ENCODE peak calls at places on chromosomes 4 and X, in ten cellular contexts. One of them, this sample, is unnamed.

GRCh38 chrX:65821721-65822496 is 154.5 kb downstream of the MSN start:
- DNase-seq in brain microvascular endothelial cell: no peak
- DNase-seq in H9: no peak
- DNase-seq in A549: no peak
- DNase-seq in colonic mucosa: peak
- DNase-seq in bronchial epithelial cell: no peak
- DNase-seq in NB4: no peak
- DNase-seq in right atrium auricular region: no peak
- DNase-seq in ovary: no peak
- DNase-seq in lung: no peak
- DNase-seq in this sample: no peak

GRCh38 chr4:141486375-141486997 is 149.9 kb upstream of the IL15 start:
- DNase-seq in brain microvascular endothelial cell: peak
- DNase-seq in right atrium auricular region: no peak
- DNase-seq in lung: no peak
- DNase-seq in A549: no peak
- DNase-seq in H9: no peak
- DNase-seq in ovary: no peak
- DNase-seq in bronchial epithelial cell: peak
- DNase-seq in NB4: no peak
- DNase-seq in colonic mucosa: no peak
- DNase-seq in this sample: no peak

GRCh38 chrX:38616904-38617303 is 55.6 kb downstream of the TSPAN7 start:
- DNase-seq in colonic mucosa: no peak
- DNase-seq in A549: no peak
- DNase-seq in brain microvascular endothelial cell: no peak
- DNase-seq in lung: no peak
- DNase-seq in bronchial epithelial cell: no peak
- DNase-seq in NB4: no peak
- DNase-seq in H9: no peak
- DNase-seq in right atrium auricular region: no peak
- DNase-seq in ovary: no peak
- DNase-seq in this sample: no peak

GRCh38 chr4:181821039-181822004 is 421.9 kb upstream of the TENM3 start:
- DNase-seq in NB4: no peak
- DNase-seq in lung: no peak
- DNase-seq in A549: no peak
- DNase-seq in colonic mucosa: no peak
- DNase-seq in right atrium auricular region: no peak
- DNase-seq in ovary: no peak
- DNase-seq in H9: no peak
- DNase-seq in bronchial epithelial cell: peak
- DNase-seq in brain microvascular endothelial cell: peak
- DNase-seq in this sample: no peak

GRCh38 chrX:108131471-108131870 is 39.9 kb downstream of the ATG4A start:
- DNase-seq in colonic mucosa: no peak
- DNase-seq in ovary: no peak
- DNase-seq in H9: no peak
- DNase-seq in brain microvascular endothelial cell: peak
- DNase-seq in A549: peak
- DNase-seq in bronchial epithelial cell: peak
- DNase-seq in right atrium auricular region: no peak
- DNase-seq in NB4: no peak
- DNase-seq in lung: no peak
- DNase-seq in this sample: no peak

GRCh38 chrX:47523297-47523696 is 37.7 kb upstream of the ARAF start:
- DNase-seq in H9: peak
- DNase-seq in A549: peak
- DNase-seq in brain microvascular endothelial cell: peak
- DNase-seq in lung: peak
- DNase-seq in ovary: peak
- DNase-seq in bronchial epithelial cell: peak
- DNase-seq in NB4: peak
- DNase-seq in right atrium auricular region: peak
- DNase-seq in colonic mucosa: peak
- DNase-seq in this sample: peak

GRCh38 chr4:75724867-75725724 is 719 bp downstream of the USO1 start:
- DNase-seq in right atrium auricular region: peak
- DNase-seq in lung: peak
- DNase-seq in ovary: peak
- DNase-seq in colonic mucosa: peak
- DNase-seq in NB4: peak
- DNase-seq in A549: peak
- DNase-seq in H9: peak
- DNase-seq in brain microvascular endothelial cell: peak
- DNase-seq in bronchial epithelial cell: peak
- DNase-seq in this sample: no peak

GRCh38 chrX:76971393-76972376 is 475.5 kb upstream of the FGF16 start:
- DNase-seq in ovary: no peak
- DNase-seq in NB4: no peak
- DNase-seq in H9: no peak
- DNase-seq in A549: no peak
- DNase-seq in colonic mucosa: no peak
- DNase-seq in bronchial epithelial cell: no peak
- DNase-seq in right atrium auricular region: no peak
- DNase-seq in lung: no peak
- DNase-seq in brain microvascular endothelial cell: no peak
- DNase-seq in this sample: no peak

GRCh38 chr4:13955551-13955950 is 328.0 kb upstream of the BOD1L1 start:
- DNase-seq in A549: no peak
- DNase-seq in right atrium auricular region: no peak
- DNase-seq in brain microvascular endothelial cell: no peak
- DNase-seq in NB4: no peak
- DNase-seq in ovary: no peak
- DNase-seq in bronchial epithelial cell: no peak
- DNase-seq in H9: no peak
- DNase-seq in colonic mucosa: no peak
- DNase-seq in lung: no peak
- DNase-seq in this sample: no peak

GRCh38 chrX:144040793-144041192 is 156.9 kb downstream of the UBE2NL start:
- DNase-seq in NB4: no peak
- DNase-seq in colonic mucosa: no peak
- DNase-seq in right atrium auricular region: no peak
- DNase-seq in lung: no peak
- DNase-seq in H9: no peak
- DNase-seq in A549: no peak
- DNase-seq in ovary: no peak
- DNase-seq in bronchial epithelial cell: no peak
- DNase-seq in brain microvascular endothelial cell: no peak
- DNase-seq in this sample: no peak

GRCh38 chr4:152171556-152171955 is 364.3 kb downstream of the FBXW7 start:
- DNase-seq in ovary: no peak
- DNase-seq in H9: no peak
- DNase-seq in NB4: no peak
- DNase-seq in A549: no peak
- DNase-seq in brain microvascular endothelial cell: no peak
- DNase-seq in colonic mucosa: no peak
- DNase-seq in bronchial epithelial cell: no peak
- DNase-seq in lung: no peak
- DNase-seq in right atrium auricular region: no peak
- DNase-seq in this sample: no peak

GRCh38 chrX:39665830-39666518 is 431.8 kb downstream of the BCOR start:
- DNase-seq in NB4: no peak
- DNase-seq in right atrium auricular region: no peak
- DNase-seq in H9: no peak
- DNase-seq in bronchial epithelial cell: no peak
- DNase-seq in brain microvascular endothelial cell: no peak
- DNase-seq in lung: no peak
- DNase-seq in A549: peak
- DNase-seq in ovary: no peak
- DNase-seq in colonic mucosa: no peak
- DNase-seq in this sample: no peak

GRCh38 chr4:8410066-8410600 is 30.4 kb downstream of the ACOX3 start:
- DNase-seq in ovary: no peak
- DNase-seq in NB4: no peak
- DNase-seq in brain microvascular endothelial cell: no peak
- DNase-seq in right atrium auricular region: no peak
- DNase-seq in H9: no peak
- DNase-seq in A549: no peak
- DNase-seq in bronchial epithelial cell: no peak
- DNase-seq in colonic mucosa: no peak
- DNase-seq in lung: no peak
- DNase-seq in this sample: no peak

GRCh38 chr4:8409271-8410065 is 31.1 kb downstream of the ACOX3 start:
- DNase-seq in colonic mucosa: peak
- DNase-seq in A549: peak
- DNase-seq in NB4: peak
- DNase-seq in lung: no peak
- DNase-seq in H9: no peak
- DNase-seq in ovary: no peak
- DNase-seq in right atrium auricular region: no peak
- DNase-seq in brain microvascular endothelial cell: no peak
- DNase-seq in bronchial epithelial cell: no peak
- DNase-seq in this sample: no peak

GRCh38 chr4:8411351-8412180 is 29.0 kb downstream of the ACOX3 start:
- DNase-seq in H9: no peak
- DNase-seq in colonic mucosa: no peak
- DNase-seq in A549: no peak
- DNase-seq in NB4: no peak
- DNase-seq in bronchial epithelial cell: no peak
- DNase-seq in lung: no peak
- DNase-seq in ovary: no peak
- DNase-seq in right atrium auricular region: no peak
- DNase-seq in brain microvascular endothelial cell: no peak
- DNase-seq in this sample: no peak

GRCh38 chr4:8412288-8412687 is 28.2 kb downstream of the ACOX3 start:
- DNase-seq in lung: no peak
- DNase-seq in bronchial epithelial cell: no peak
- DNase-seq in A549: no peak
- DNase-seq in ovary: no peak
- DNase-seq in H9: no peak
- DNase-seq in NB4: no peak
- DNase-seq in brain microvascular endothelial cell: no peak
- DNase-seq in colonic mucosa: no peak
- DNase-seq in right atrium auricular region: no peak
- DNase-seq in this sample: no peak

DNA sequence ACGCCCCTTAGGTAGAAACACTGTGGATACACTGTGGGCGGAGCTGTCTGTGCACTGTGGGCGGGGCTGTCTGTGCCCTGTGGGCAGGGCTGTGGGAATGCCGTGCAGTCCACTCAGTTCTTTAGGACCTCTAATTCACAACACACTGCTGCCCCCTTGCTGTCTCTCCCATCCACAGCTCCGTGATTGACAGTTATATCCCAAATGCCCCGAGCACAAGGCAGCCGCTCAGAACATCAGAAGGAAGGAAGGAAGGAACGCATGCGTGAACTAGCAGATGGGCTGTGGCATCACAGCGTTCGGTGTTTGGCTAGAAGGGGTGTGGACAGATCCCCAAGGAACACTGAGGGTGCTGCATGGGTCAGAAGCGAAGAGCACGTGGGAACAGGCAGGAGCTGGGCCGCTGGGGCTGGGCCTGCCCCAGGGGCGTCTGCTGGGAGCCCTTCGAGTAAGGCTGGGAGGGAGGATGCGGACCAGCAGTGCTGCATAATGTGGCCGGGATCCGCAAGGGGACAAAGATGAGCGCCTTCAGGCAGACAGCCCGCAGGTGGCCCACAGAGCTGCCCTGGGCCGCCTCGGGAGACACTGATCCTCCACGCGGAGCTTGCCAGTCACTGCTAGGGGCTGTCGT is 29.8 kb downstream of the ACOX3 start:
- DNase-seq in brain microvascular endothelial cell: peak
- DNase-seq in bronchial epithelial cell: peak
- DNase-seq in lung: peak
- DNase-seq in A549: peak
- DNase-seq in colonic mucosa: peak
- DNase-seq in right atrium auricular region: no peak
- DNase-seq in ovary: peak
- DNase-seq in NB4: peak
- DNase-seq in H9: peak
- DNase-seq in this sample: peak
- TF ChIP-seq CTCF in brain microvascular endothelial cell: peak
- TF ChIP-seq CTCF in bronchial epithelial cell: peak
- TF ChIP-seq CTCF in lung: no peak
- TF ChIP-seq CTCF in A549: peak
- TF ChIP-seq CTCF in colonic mucosa: no peak
- TF ChIP-seq CTCF in right atrium auricular region: peak
- TF ChIP-seq CTCF in ovary: peak
- TF ChIP-seq CTCF in NB4: peak
- TF ChIP-seq CTCF in H9: peak
- TF ChIP-seq CTCF in this sample: peak

GRCh38 chr4:144787365-144788263 is 141.7 kb downstream of the HHIP start:
- DNase-seq in NB4: peak
- DNase-seq in ovary: no peak
- DNase-seq in bronchial epithelial cell: peak
- DNase-seq in brain microvascular endothelial cell: peak
- DNase-seq in right atrium auricular region: no peak
- DNase-seq in H9: no peak
- DNase-seq in colonic mucosa: no peak
- DNase-seq in lung: no peak
- DNase-seq in A549: peak
- DNase-seq in this sample: peak
- TF ChIP-seq CTCF in NB4: peak
- TF ChIP-seq CTCF in ovary: no peak
- TF ChIP-seq CTCF in bronchial epithelial cell: peak
- TF ChIP-seq CTCF in brain microvascular endothelial cell: peak
- TF ChIP-seq CTCF in right atrium auricular region: peak
- TF ChIP-seq CTCF in H9: peak
- TF ChIP-seq CTCF in colonic mucosa: peak
- TF ChIP-seq CTCF in lung: peak
- TF ChIP-seq CTCF in A549: peak
- TF ChIP-seq CTCF in this sample: peak

GRCh38 chr4:36414248-36414647 is 132.8 kb downstream of the DTHD1 start:
- DNase-seq in lung: no peak
- DNase-seq in colonic mucosa: no peak
- DNase-seq in bronchial epithelial cell: peak
- DNase-seq in H9: no peak
- DNase-seq in A549: peak
- DNase-seq in ovary: no peak
- DNase-seq in right atrium auricular region: no peak
- DNase-seq in NB4: peak
- DNase-seq in brain microvascular endothelial cell: no peak
- DNase-seq in this sample: peak
- TF ChIP-seq CTCF in lung: no peak
- TF ChIP-seq CTCF in colonic mucosa: no peak
- TF ChIP-seq CTCF in bronchial epithelial cell: peak
- TF ChIP-seq CTCF in H9: peak
- TF ChIP-seq CTCF in A549: peak
- TF ChIP-seq CTCF in ovary: no peak
- TF ChIP-seq CTCF in right atrium auricular region: peak
- TF ChIP-seq CTCF in NB4: peak
- TF ChIP-seq CTCF in brain microvascular endothelial cell: no peak
- TF ChIP-seq CTCF in this sample: peak

DNA sequence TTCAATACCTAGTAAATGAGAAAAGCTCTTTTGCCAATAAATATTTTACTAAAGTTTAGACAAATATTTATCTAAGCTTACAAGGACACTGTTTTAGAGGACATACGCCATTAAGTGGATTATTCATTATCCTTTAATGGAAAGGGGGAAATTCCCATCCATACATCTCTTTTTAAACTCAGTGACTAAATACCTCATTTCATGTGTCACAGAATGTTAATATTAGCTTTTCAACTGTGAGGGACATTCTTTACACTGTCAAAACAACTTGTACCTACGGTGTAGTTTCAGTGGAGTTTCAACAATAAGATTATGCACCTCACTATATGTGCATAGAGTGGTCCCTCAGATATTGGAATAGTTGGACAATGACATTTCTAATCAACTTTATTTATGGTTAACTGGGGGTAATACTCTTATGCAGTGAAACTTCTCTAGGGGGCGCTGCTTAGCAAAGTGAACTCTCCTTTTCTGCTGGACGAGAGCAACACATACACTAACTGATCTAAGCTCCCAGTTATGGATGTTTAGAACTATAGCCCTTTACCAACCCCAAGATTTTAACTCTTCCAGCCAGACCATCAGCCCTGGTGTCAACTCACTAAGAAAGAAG is 9.7 kb downstream of the HS6ST2 start:
- DNase-seq in brain microvascular endothelial cell: no peak
- DNase-seq in lung: no peak
- DNase-seq in right atrium auricular region: no peak
- DNase-seq in bronchial epithelial cell: no peak
- DNase-seq in ovary: no peak
- DNase-seq in NB4: peak
- DNase-seq in colonic mucosa: no peak
- DNase-seq in H9: no peak
- DNase-seq in A549: peak
- DNase-seq in this sample: no peak
- TF ChIP-seq CTCF in brain microvascular endothelial cell: peak
- TF ChIP-seq CTCF in lung: no peak
- TF ChIP-seq CTCF in right atrium auricular region: peak
- TF ChIP-seq CTCF in bronchial epithelial cell: peak
- TF ChIP-seq CTCF in ovary: no peak
- TF ChIP-seq CTCF in NB4: peak
- TF ChIP-seq CTCF in colonic mucosa: no peak
- TF ChIP-seq CTCF in H9: peak
- TF ChIP-seq CTCF in A549: no peak
- TF ChIP-seq CTCF in this sample: no peak